ENCODE peak calls at places on chromosomes 4 and X, in seven cellular contexts. P is stimulated activated effector memory CD8-positive, alpha-beta T cell treated with anti-CD3 and anti-CD28 coated beads, Interleukin-12 subunit alpha, Interleukin-12 subunit beta, amount 100 ng/mL, for 72 hours; E is LHCN-M2; U is stimulated activated CD8-positive, alpha-beta memory T cell treated with anti-CD3 and anti-CD28 coated beads, Interleukin-4, amount 100 ng/mL, for 24 hours; L is pulmonary artery endothelial cell; K is aorta; J is activated CD4-positive, alpha-beta T cell treated with anti-CD3 and anti-CD28 coated beads for 24 hours. W is an unnamed sample.

GRCh38 chr4:2084316-2084715 is 25.2 kb downstream of the NAT8L start:
- DNase-seq in J (no peak), K (no peak), U (no peak), L (no peak), E (peak; percentile 36), P (no peak), W (no peak)

GRCh38 chrX:33205321-33205720 is 6.0 kb downstream of the DMD start:
- DNase-seq in L (no peak), U (no peak), K (no peak), J (no peak), P (no peak), E (peak; percentile 51), W (no peak)

GRCh38 chr4:123892368-123892961 is 495.9 kb downstream of the SPRY1 start:
- DNase-seq in U (no peak), L (no peak), K (no peak), E (no peak), J (no peak), P (no peak), W (no peak)

GRCh38 chrX:97895751-97896150 is 1012.0 kb downstream of the RPA4 start:
- DNase-seq in J (no peak), P (no peak), K (no peak), E (no peak), U (no peak), L (no peak), W (no peak)

GRCh38 chr4:8010618-8011017 is 71.0 kb upstream of the AFAP1 start:
- DNase-seq in J (no peak), K (no peak), L (no peak), P (no peak), U (no peak), E (no peak), W (no peak)

GRCh38 chrX:133610056-133610455 is 194.8 kb upstream of the GPC4 start:
- DNase-seq in L (no peak), J (no peak), P (no peak), U (no peak), E (no peak), K (no peak), W (no peak)

GRCh38 chrX:27619975-27620374 is 29.8 kb downstream of the DCAF8L2 start:
- DNase-seq in L (no peak), U (no peak), E (no peak), J (no peak), P (no peak), K (no peak), W (no peak)

GRCh38 chr4:132195181-132195580 is 953.9 kb upstream of the PCDH10 start:
- DNase-seq in P (no peak), U (no peak), J (no peak), E (no peak), L (no peak), K (no peak), W (no peak)

GRCh38 chrX:48076343-48076742 is 4.9 kb upstream of the ZNF630 start:
- DNase-seq in K (no peak), E (no peak), J (no peak), P (no peak), L (no peak), U (no peak), W (no peak)

GRCh38 chr4:72319596-72319995 is 249.4 kb downstream of the ADAMTS3 start:
- DNase-seq in U (no peak), P (no peak), E (peak; percentile 64), J (no peak), L (peak; percentile 64), K (no peak), W (no peak)

GRCh38 chrX:109856974-109857373 is 123.9 kb upstream of the ACSL4 start:
- DNase-seq in L (peak; percentile 27), K (no peak), E (no peak), J (no peak), P (no peak), U (no peak), W (no peak)

GRCh38 chrX:92213781-92214180 is 434.6 kb downstream of the PCDH11X start:
- DNase-seq in L (no peak), E (no peak), U (no peak), K (no peak), J (no peak), P (no peak), W (no peak)

GRCh38 chrX:152313529-152314302 is 137.4 kb downstream of the GABRA3 start:
- DNase-seq in J (no peak), U (no peak), P (no peak), E (no peak), K (no peak), L (no peak), W (no peak)

GRCh38 chrX:37423864-37424569 is 74.9 kb downstream of the PRRG1 start:
- DNase-seq in L (no peak), K (no peak), E (peak; percentile 12), J (no peak), P (no peak), U (no peak), W (no peak)

GRCh38 chr4:172153694-172154093 is 340.5 kb downstream of the GALNTL6 start:
- DNase-seq in J (no peak), P (no peak), K (no peak), E (no peak), L (no peak), U (no peak), W (no peak)

GRCh38 chrX:102658551-102658950 is 7.3 kb downstream of the GPRASP1 start:
- DNase-seq in K (no peak), E (no peak), L (no peak), J (no peak), P (no peak), U (no peak), W (no peak)

GRCh38 chr4:108168672-108169562 is at the start of gene LEF1:
- DNase-seq in U (no peak), J (peak; percentile 56), P (peak; percentile 65), E (peak; percentile 54), L (no peak), K (peak; percentile 48), W (no peak)

GRCh38 chr4:90951037-90951436 is 823.8 kb downstream of the CCSER1 start:
- DNase-seq in K (no peak), E (peak; percentile 9), U (no peak), L (peak; percentile 15), J (no peak), P (no peak), W (no peak)

GRCh38 chr4:900721-901120 is 31.4 kb downstream of the GAK start:
- DNase-seq in E (no peak), L (no peak), P (no peak), J (no peak), K (no peak), U (no peak), W (no peak)

GRCh38 chrX:139692908-139693307 is 15.1 kb downstream of the MCF2 start:
- DNase-seq in L (no peak), P (no peak), E (no peak), U (no peak), K (no peak), J (no peak), W (no peak)

GRCh38 chrX:81195712-81196111 is 6.0 kb downstream of the HMGN5 start:
- DNase-seq in K (peak; percentile 48), E (peak; percentile 56), P (peak; percentile 60), L (peak; percentile 3), U (peak; percentile 24), J (peak; percentile 15), W (peak; percentile 6)

GRCh38 chr4:123783936-123784335 is 387.3 kb downstream of the SPRY1 start:
- DNase-seq in L (no peak), P (no peak), K (no peak), E (peak; percentile 36), J (no peak), U (no peak), W (no peak)

GRCh38 chr4:14701389-14701788 is 300.9 kb upstream of the CPEB2 start:
- DNase-seq in L (no peak), K (no peak), E (no peak), P (no peak), U (no peak), J (no peak), W (no peak)

GRCh38 chrX:38991656-38992558 is 190.6 kb downstream of the MID1IP1 start:
- DNase-seq in J (no peak), P (no peak), K (no peak), L (no peak), E (peak; percentile 35), U (no peak), W (no peak)

GRCh38 chrX:53950130-53950733 is 94.0 kb downstream of the PHF8 start:
- DNase-seq in K (no peak), L (no peak), P (no peak), U (no peak), J (no peak), E (no peak), W (no peak)

GRCh38 chr4:3276961-3277360 is 15.9 kb upstream of the RGS12 start:
- DNase-seq in E (peak; percentile 81), L (no peak), P (no peak), J (no peak), U (no peak), K (no peak), W (no peak)